ENCODE peak calls at places on chromosomes 12 and 14, in five cellular contexts. F is SW 1271; D is COR-L47; U is activated naive CD8-positive, alpha-beta T cell treated with anti-CD3 and anti-CD28 coated beads, Interleukin-2, amount 10 ng/mL, durations not matched to agents 7 days and 5 days; T is natural killer cell treated with Interleukin-12 subunit alpha and Interleukin-12 subunit beta and Interleukin-15 and Interleukin-18, amount 100 ng/mL, for 72 hours. W is an unnamed sample.

GRCh38 chr14:34981743-34982420 is 910 bp upstream of the SRP54 start:
- DNase-seq in F (no peak), D (peak; percentile 4), T (no peak), U (peak; percentile 53), W (no peak)

GRCh38 chr12:29562167-29562776 is 64.8 kb upstream of the OVCH1 start:
- DNase-seq in F (no peak), D (no peak), T (no peak), U (no peak), W (no peak)

GRCh38 chr12:124915249-124916236 is 1.1 kb upstream of the UBC start:
- DNase-seq in T (no peak), D (no peak), F (no peak), U (no peak), W (no peak)

GRCh38 chr14:101461891-101462290 is 99.4 kb upstream of the DIO3 start:
- DNase-seq in U (no peak), T (no peak), D (no peak), F (no peak), W (no peak)

GRCh38 chr12:55713721-55714120 is 2.1 kb upstream of the BLOC1S1 start:
- DNase-seq in D (no peak), U (no peak), T (no peak), F (no peak), W (no peak)

GRCh38 chr12:6965714-6966113 is 4.8 kb downstream of the PHB2 start:
- DNase-seq in U (no peak), F (no peak), D (no peak), T (no peak), W (no peak)

GRCh38 chr14:89283327-89284060 is 133.5 kb downstream of the FOXN3 start:
- DNase-seq in D (no peak), T (no peak), F (no peak), U (no peak), W (no peak)

GRCh38 chr12:1853716-1854115 is 33.4 kb downstream of the LRTM2 start:
- DNase-seq in U (no peak), T (no peak), D (no peak), F (no peak), W (no peak)

GRCh38 chr12:39372929-39373328 is 70.0 kb downstream of the KIF21A start:
- DNase-seq in D (no peak), U (no peak), F (no peak), T (peak; percentile 70), W (no peak)

GRCh38 chr14:32073537-32074189 is 3.4 kb upstream of the ARHGAP5 start:
- DNase-seq in D (peak; percentile 62), F (peak; percentile 44), U (no peak), T (peak; percentile 76), W (peak; percentile 93)

GRCh38 chr12:65787056-65787855 is 37.0 kb upstream of the HMGA2 start:
- DNase-seq in U (no peak), D (no peak), T (no peak), F (no peak), W (no peak)